ENCODE peak calls at places on chromosomes 1 and 21, in six cellular contexts. One of them, this sample, is unnamed.

GRCh38 chr21:38386967-38387366 is 111.3 kb downstream of the ERG start:
- DNase-seq in SJSA1: no peak
- DNase-seq in skeletal muscle cell: no peak
- DNase-seq in Daoy: peak; percentile 63
- DNase-seq in NCI-H1105 treated with DMSO at 0.1 percent for 48 hours: no peak
- DNase-seq in cardiac muscle cell: no peak
- DNase-seq in this sample: peak; percentile 96

GRCh38 chr1:210328032-210328745 is 513 bp upstream of the HHAT start:
- DNase-seq in Daoy: no peak
- DNase-seq in skeletal muscle cell: no peak
- DNase-seq in NCI-H1105 treated with DMSO at 0.1 percent for 48 hours: no peak
- DNase-seq in SJSA1: no peak
- DNase-seq in cardiac muscle cell: peak; percentile 37
- DNase-seq in this sample: no peak

GRCh38 chr1:119288751-119289150 is 79.8 kb upstream of the HAO2 start:
- DNase-seq in Daoy: no peak
- DNase-seq in cardiac muscle cell: no peak
- DNase-seq in NCI-H1105 treated with DMSO at 0.1 percent for 48 hours: no peak
- DNase-seq in SJSA1: no peak
- DNase-seq in skeletal muscle cell: no peak
- DNase-seq in this sample: no peak

GRCh38 chr1:25802915-25803314 is 2.9 kb downstream of the SELENON start:
- DNase-seq in Daoy: no peak
- DNase-seq in skeletal muscle cell: no peak
- DNase-seq in cardiac muscle cell: no peak
- DNase-seq in NCI-H1105 treated with DMSO at 0.1 percent for 48 hours: no peak
- DNase-seq in SJSA1: no peak
- DNase-seq in this sample: no peak

GRCh38 chr1:18666317-18666920 is 35.8 kb downstream of the PAX7 start:
- DNase-seq in skeletal muscle cell: no peak
- DNase-seq in SJSA1: no peak
- DNase-seq in Daoy: no peak
- DNase-seq in cardiac muscle cell: no peak
- DNase-seq in NCI-H1105 treated with DMSO at 0.1 percent for 48 hours: no peak
- DNase-seq in this sample: no peak

GRCh38 chr1:23801876-23802275 is 1.3 kb upstream of the GALE start:
- DNase-seq in NCI-H1105 treated with DMSO at 0.1 percent for 48 hours: peak; percentile 46
- DNase-seq in SJSA1: no peak
- DNase-seq in Daoy: no peak
- DNase-seq in cardiac muscle cell: no peak
- DNase-seq in skeletal muscle cell: no peak
- DNase-seq in this sample: no peak

GRCh38 chr1:88036345-88036999 is 647.6 kb upstream of the PKN2 start:
- DNase-seq in NCI-H1105 treated with DMSO at 0.1 percent for 48 hours: no peak
- DNase-seq in Daoy: no peak
- DNase-seq in SJSA1: no peak
- DNase-seq in cardiac muscle cell: no peak
- DNase-seq in skeletal muscle cell: no peak
- DNase-seq in this sample: no peak

GRCh38 chr1:26530898-26531598 is 1.5 kb downstream of the RPS6KA1 start:
- DNase-seq in NCI-H1105 treated with DMSO at 0.1 percent for 48 hours: peak; percentile 97
- DNase-seq in cardiac muscle cell: peak; percentile 50
- DNase-seq in Daoy: peak; percentile 93
- DNase-seq in SJSA1: peak; percentile 47
- DNase-seq in skeletal muscle cell: no peak
- DNase-seq in this sample: no peak

GRCh38 chr21:26783801-26784200 is 61.4 kb downstream of the ADAMTS1 start:
- DNase-seq in SJSA1: no peak
- DNase-seq in Daoy: no peak
- DNase-seq in skeletal muscle cell: no peak
- DNase-seq in NCI-H1105 treated with DMSO at 0.1 percent for 48 hours: no peak
- DNase-seq in cardiac muscle cell: peak; percentile 28
- DNase-seq in this sample: no peak

GRCh38 chr1:198232407-198232806 is 75.6 kb downstream of the NEK7 start:
- DNase-seq in cardiac muscle cell: no peak
- DNase-seq in Daoy: no peak
- DNase-seq in skeletal muscle cell: no peak
- DNase-seq in SJSA1: no peak
- DNase-seq in NCI-H1105 treated with DMSO at 0.1 percent for 48 hours: no peak
- DNase-seq in this sample: no peak

GRCh38 chr1:67608661-67609571 is 76.1 kb upstream of the GADD45A start:
- DNase-seq in Daoy: no peak
- DNase-seq in NCI-H1105 treated with DMSO at 0.1 percent for 48 hours: no peak
- DNase-seq in cardiac muscle cell: peak; percentile 7
- DNase-seq in SJSA1: no peak
- DNase-seq in skeletal muscle cell: no peak
- DNase-seq in this sample: no peak

GRCh38 chr1:82318265-82318664 is 517.5 kb downstream of the ADGRL2 start:
- DNase-seq in skeletal muscle cell: peak; percentile 33
- DNase-seq in Daoy: no peak
- DNase-seq in SJSA1: no peak
- DNase-seq in cardiac muscle cell: peak; percentile 21
- DNase-seq in NCI-H1105 treated with DMSO at 0.1 percent for 48 hours: no peak
- DNase-seq in this sample: no peak

GRCh38 chr1:183783896-183784637 is 20.9 kb upstream of the RGL1 start:
- DNase-seq in SJSA1: no peak
- DNase-seq in NCI-H1105 treated with DMSO at 0.1 percent for 48 hours: no peak
- DNase-seq in skeletal muscle cell: peak; percentile 92
- DNase-seq in Daoy: peak; percentile 55
- DNase-seq in cardiac muscle cell: peak; percentile 92
- DNase-seq in this sample: no peak

GRCh38 chr1:100147875-100148274 is 14.9 kb downstream of the TRMT13 start:
- DNase-seq in NCI-H1105 treated with DMSO at 0.1 percent for 48 hours: no peak
- DNase-seq in skeletal muscle cell: no peak
- DNase-seq in SJSA1: no peak
- DNase-seq in cardiac muscle cell: no peak
- DNase-seq in Daoy: no peak
- DNase-seq in this sample: no peak

GRCh38 chr21:44873356-44874239 is at the start of gene PTTG1IP:
- DNase-seq in NCI-H1105 treated with DMSO at 0.1 percent for 48 hours: peak; percentile 97
- DNase-seq in cardiac muscle cell: peak; percentile 99
- DNase-seq in SJSA1: peak; percentile 99
- DNase-seq in skeletal muscle cell: peak; percentile 87
- DNase-seq in Daoy: peak; percentile 100
- DNase-seq in this sample: peak; percentile 99

GRCh38 chr1:44723064-44723463 is 7.9 kb downstream of the RNU5D-1 start:
- DNase-seq in SJSA1: no peak
- DNase-seq in skeletal muscle cell: no peak
- DNase-seq in cardiac muscle cell: no peak
- DNase-seq in NCI-H1105 treated with DMSO at 0.1 percent for 48 hours: no peak
- DNase-seq in Daoy: no peak
- DNase-seq in this sample: no peak

GRCh38 chr1:152398812-152399698 is 15.0 kb downstream of the CRNN start:
- DNase-seq in SJSA1: peak; percentile 64
- DNase-seq in skeletal muscle cell: no peak
- DNase-seq in Daoy: peak; percentile 50
- DNase-seq in NCI-H1105 treated with DMSO at 0.1 percent for 48 hours: peak; percentile 19
- DNase-seq in cardiac muscle cell: peak; percentile 14
- DNase-seq in this sample: no peak

GRCh38 chr1:32831878-32832277 is 14.4 kb downstream of the S100PBP start:
- DNase-seq in SJSA1: no peak
- DNase-seq in cardiac muscle cell: no peak
- DNase-seq in NCI-H1105 treated with DMSO at 0.1 percent for 48 hours: no peak
- DNase-seq in Daoy: no peak
- DNase-seq in skeletal muscle cell: no peak
- DNase-seq in this sample: no peak

GRCh38 chr1:114725230-114725629 is 8.7 kb upstream of the NRAS start:
- DNase-seq in NCI-H1105 treated with DMSO at 0.1 percent for 48 hours: no peak
- DNase-seq in skeletal muscle cell: no peak
- DNase-seq in Daoy: no peak
- DNase-seq in cardiac muscle cell: no peak
- DNase-seq in SJSA1: no peak
- DNase-seq in this sample: no peak

GRCh38 chr1:33473900-33474299 is 1.5 kb downstream of the ZSCAN20 start:
- DNase-seq in NCI-H1105 treated with DMSO at 0.1 percent for 48 hours: no peak
- DNase-seq in SJSA1: no peak
- DNase-seq in cardiac muscle cell: no peak
- DNase-seq in skeletal muscle cell: no peak
- DNase-seq in Daoy: peak; percentile 44
- DNase-seq in this sample: no peak

GRCh38 chr1:44225761-44226160 is 12.5 kb downstream of the DMAP1 start:
- DNase-seq in skeletal muscle cell: no peak
- DNase-seq in NCI-H1105 treated with DMSO at 0.1 percent for 48 hours: no peak
- DNase-seq in Daoy: no peak
- DNase-seq in cardiac muscle cell: no peak
- DNase-seq in SJSA1: no peak
- DNase-seq in this sample: no peak

GRCh38 chr1:109781807-109782206 is 18.1 kb upstream of the EPS8L3 start:
- DNase-seq in NCI-H1105 treated with DMSO at 0.1 percent for 48 hours: no peak
- DNase-seq in skeletal muscle cell: no peak
- DNase-seq in cardiac muscle cell: no peak
- DNase-seq in Daoy: no peak
- DNase-seq in SJSA1: no peak
- DNase-seq in this sample: no peak

GRCh38 chr21:38777521-38777920 is 28.2 kb upstream of the ETS2 start:
- DNase-seq in NCI-H1105 treated with DMSO at 0.1 percent for 48 hours: no peak
- DNase-seq in cardiac muscle cell: no peak
- DNase-seq in Daoy: no peak
- DNase-seq in skeletal muscle cell: no peak
- DNase-seq in SJSA1: no peak
- DNase-seq in this sample: no peak

GRCh38 chr1:113320272-113320671 is 70.0 kb upstream of the MAGI3 start:
- DNase-seq in NCI-H1105 treated with DMSO at 0.1 percent for 48 hours: peak; percentile 84
- DNase-seq in skeletal muscle cell: no peak
- DNase-seq in SJSA1: no peak
- DNase-seq in cardiac muscle cell: no peak
- DNase-seq in Daoy: no peak
- DNase-seq in this sample: no peak

GRCh38 chr1:147773215-147773715 is 12.9 kb upstream of the GJA5 start:
- DNase-seq in Daoy: no peak
- DNase-seq in SJSA1: no peak
- DNase-seq in NCI-H1105 treated with DMSO at 0.1 percent for 48 hours: no peak
- DNase-seq in skeletal muscle cell: no peak
- DNase-seq in cardiac muscle cell: no peak
- DNase-seq in this sample: no peak

This sample was measured in T-helper 2 cell.